ENCODE peak calls at places on chromosomes 13 and 19, in four cellular contexts. N, Y, I and W are unnamed samples.

GRCh38 chr13:76012091-76012721 is 376.1 kb downstream of the LMO7 start:
- DNase-seq in N (no peak), Y (no peak), I (no peak), W (no peak)

GRCh38 chr19:45524575-45525129 is 17.4 kb downstream of the VASP start:
- DNase-seq in N (no peak), Y (no peak), I (no peak), W (no peak)

GRCh38 chr13:41224113-41225110 is 30.0 kb upstream of the KBTBD7 start:
- DNase-seq in N (no peak), Y (no peak), I (peak), W (no peak)

GRCh38 chr13:41456768-41457588 is at the start of gene RGCC:
- DNase-seq in N (peak), Y (peak), I (peak), W (peak)

GRCh38 chr19:31364956-31365355 is 15.7 kb upstream of the TSHZ3 start:
- DNase-seq in N (no peak), Y (no peak), I (no peak), W (no peak)

GRCh38 chr13:33799950-33800592 is 17.9 kb upstream of the RFC3 start:
- DNase-seq in N (no peak), Y (no peak), I (peak), W (peak)

GRCh38 chr19:30587869-30588268 is 215.7 kb downstream of the ZNF536 start:
- DNase-seq in N (no peak), Y (no peak), I (no peak), W (no peak)

GRCh38 chr13:112618501-112618900 is 30.5 kb upstream of the TUBGCP3 start:
- DNase-seq in N (no peak), Y (no peak), I (no peak), W (no peak)

GRCh38 chr13:43881580-43881979 is 1.9 kb downstream of the LACC1 start:
- DNase-seq in N (no peak), Y (no peak), I (no peak), W (no peak)

GRCh38 chr13:66940113-66940512 is 290.0 kb downstream of the PCDH9 start:
- DNase-seq in N (no peak), Y (no peak), I (peak), W (no peak)

GRCh38 chr13:44894001-44894770 is 95.1 kb downstream of the NUFIP1 start:
- DNase-seq in N (peak), Y (no peak), I (no peak), W (peak)

GRCh38 chr13:59425211-59425721 is 738.5 kb downstream of the DIAPH3 start:
- DNase-seq in N (no peak), Y (no peak), I (no peak), W (no peak)

GRCh38 chr13:73179906-73180305 is 121.1 kb downstream of the KLF5 start:
- DNase-seq in N (no peak), Y (no peak), I (no peak), W (no peak)

GRCh38 chr19:4539697-4540581 is at the start of gene LRG1:
- DNase-seq in N (peak), Y (peak), I (no peak), W (peak)

GRCh38 chr13:30338331-30338851 is 31.0 kb upstream of the KATNAL1 start:
- DNase-seq in N (no peak), Y (no peak), I (peak), W (no peak)

GRCh38 chr19:35902870-35903475 is 644 bp downstream of the HCST start:
- DNase-seq in N (no peak), Y (no peak), I (no peak), W (no peak)
- H3K27ac ChIP-seq in N (peak), Y (peak), I (no peak), W (peak)

DNA sequence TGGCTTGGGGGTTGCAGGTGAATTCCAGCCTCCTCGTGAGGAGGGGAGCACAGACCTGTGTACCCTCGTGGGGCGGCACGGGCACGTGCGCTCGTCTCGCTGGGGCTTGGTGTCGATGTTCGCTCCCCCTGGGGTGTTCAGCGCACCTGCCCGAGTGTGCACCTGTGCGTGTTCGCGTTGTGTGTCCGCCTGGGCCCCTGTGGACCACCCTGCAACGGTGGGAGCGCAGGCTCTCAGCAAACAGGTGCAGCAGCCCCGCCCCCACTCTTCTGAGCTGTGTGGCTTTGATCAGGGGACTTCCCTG is 453 bp downstream of the SMIM17 start:
- DNase-seq in N (no peak), Y (no peak), I (no peak), W (no peak)
- H3K4me3 ChIP-seq in N (no peak), Y (no peak), I (no peak), W (no peak)

DNA sequence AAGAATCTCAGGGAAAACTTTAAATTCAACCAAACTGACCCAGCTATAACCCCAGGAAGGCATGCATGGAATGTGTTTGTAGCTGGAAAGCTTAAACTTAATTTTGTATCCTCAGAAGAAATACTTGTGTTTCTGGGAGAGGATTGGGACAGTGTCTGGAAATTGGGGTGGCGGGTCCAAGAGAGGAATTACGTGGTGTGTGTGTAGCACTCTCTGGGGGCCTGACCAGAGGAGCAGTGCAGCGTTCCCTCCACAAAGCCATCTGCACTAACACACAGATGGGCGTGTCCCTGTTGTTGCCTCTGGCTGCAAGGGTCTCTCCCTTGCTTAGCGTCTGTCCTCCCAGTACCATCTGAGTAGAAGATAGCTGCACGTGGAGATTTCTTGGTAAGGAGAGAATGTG is 6.4 kb downstream of the GARRE1 start:
- DNase-seq in N (no peak), Y (no peak), I (no peak), W (peak)
- H3K27ac ChIP-seq in N (no peak), Y (no peak), I (no peak), W (peak)

GRCh38 chr19:57961785-57962184 is 12.5 kb downstream of the C19orf18 start:
- DNase-seq in N (no peak), Y (no peak), I (no peak), W (no peak)

GRCh38 chr19:57964761-57965160 is 9.6 kb downstream of the C19orf18 start:
- DNase-seq in N (no peak), Y (no peak), I (no peak), W (no peak)
- H3K4me3 ChIP-seq in N (no peak), Y (no peak), I (no peak), W (no peak)

GRCh38 chr19:53545271-53546065 is 7.5 kb downstream of the ZNF331 start:
- DNase-seq in N (no peak), Y (no peak), I (no peak), W (peak)
- H3K27ac ChIP-seq in N (peak), Y (no peak), I (no peak), W (peak)

GRCh38 chr19:55149078-55150003 is at the start of gene TNNT1:
- DNase-seq in N (no peak), Y (no peak), I (no peak), W (peak)
- H3K4me3 ChIP-seq in N (no peak), Y (no peak), I (no peak), W (no peak)

DNA sequence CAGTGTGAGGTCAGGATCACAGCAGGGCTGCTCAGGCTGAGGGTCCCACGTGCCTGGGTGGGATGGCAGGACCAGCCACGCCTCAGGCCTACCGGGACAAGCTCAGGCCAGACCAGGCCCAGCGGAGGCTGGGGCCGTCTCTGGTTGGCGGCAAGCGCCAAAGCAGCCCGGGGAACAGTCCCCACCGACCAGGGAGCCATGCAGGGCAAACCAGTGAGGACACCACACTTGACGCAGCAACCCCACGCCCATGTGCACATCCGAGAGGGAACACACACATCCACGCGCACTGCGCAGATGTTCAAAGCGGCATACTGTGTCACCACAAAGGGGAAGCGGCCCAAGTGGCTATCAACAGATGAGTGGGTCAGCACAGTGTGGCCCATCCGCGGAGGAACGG is 15.2 kb downstream of the IZUMO4 start:
- DNase-seq in N (no peak), Y (no peak), I (no peak), W (no peak)
- H3K27ac ChIP-seq in N (no peak), Y (no peak), I (no peak), W (no peak)